ENCODE peak calls at places on chromosomes 11 and 22, in nine cellular contexts. X, G, K, P, E, O, T, Z and U are unnamed samples.

GRCh38 chr11:47389577-47390072 is 11.3 kb upstream of the SPI1 start:
- DNase-seq in K (no peak), Z (no peak), O (no peak), X (no peak), G (no peak), P (no peak), T (no peak), E (no peak), U (no peak)

GRCh38 chr11:111937859-111938258 is 716 bp downstream of the DIXDC1 start:
- DNase-seq in K (no peak), O (no peak), P (no peak), G (no peak), X (peak; percentile 20), E (peak; percentile 34), Z (peak; percentile 38), T (peak; percentile 36), U (no peak)

GRCh38 chr11:115425816-115426215 is 78.4 kb downstream of the CADM1 start:
- DNase-seq in Z (no peak), E (no peak), K (no peak), O (no peak), P (no peak), G (no peak), X (no peak), T (peak; percentile 21), U (no peak)

GRCh38 chr22:48146426-48146825 is 1384.0 kb downstream of the TBC1D22A start:
- DNase-seq in G (no peak), K (no peak), Z (no peak), E (no peak), P (no peak), T (no peak), X (no peak), O (no peak), U (no peak)

GRCh38 chr11:15863411-15863810 is 492.9 kb downstream of the SOX6 start:
- DNase-seq in Z (no peak), E (no peak), O (no peak), T (no peak), G (no peak), P (no peak), K (no peak), X (no peak), U (no peak)

GRCh38 chr11:132658696-132659095 is 873.6 kb downstream of the OPCML start:
- DNase-seq in G (peak; percentile 27), X (no peak), T (no peak), P (no peak), Z (no peak), E (no peak), O (no peak), K (no peak), U (no peak)

GRCh38 chr11:57345555-57346151 is 7.5 kb downstream of the P2RX3 start:
- DNase-seq in K (peak; percentile 76), E (peak; percentile 87), X (peak; percentile 79), T (peak; percentile 97), Z (peak; percentile 86), G (peak; percentile 66), O (peak; percentile 94), P (peak; percentile 93), U (peak; percentile 77)

GRCh38 chr11:111729441-111729840 is 36.7 kb downstream of the PPP2R1B start:
- DNase-seq in Z (no peak), T (no peak), X (no peak), O (no peak), E (no peak), K (no peak), G (no peak), P (no peak), U (no peak)

GRCh38 chr11:44094260-44094868 is 1.1 kb upstream of the EXT2 start:
- DNase-seq in E (peak; percentile 92), K (peak; percentile 57), P (peak; percentile 90), Z (peak; percentile 82), G (peak; percentile 84), X (peak; percentile 87), O (peak; percentile 88), T (peak; percentile 96), U (peak; percentile 88)

GRCh38 chr11:132655187-132655855 is 877.0 kb downstream of the OPCML start:
- DNase-seq in X (peak; percentile 88), Z (no peak), T (no peak), K (no peak), E (no peak), P (no peak), O (no peak), G (peak; percentile 69), U (no peak)

GRCh38 chr22:49955581-49956417 is 4.8 kb upstream of the PIM3 start:
- DNase-seq in P (no peak), T (no peak), Z (no peak), G (peak; percentile 1), O (no peak), E (no peak), K (no peak), X (no peak), U (no peak)

GRCh38 chr11:114172871-114173444 is 113.4 kb downstream of the ZBTB16 start:
- DNase-seq in P (no peak), G (peak; percentile 73), X (no peak), O (no peak), Z (no peak), T (no peak), E (no peak), K (no peak), U (peak; percentile 19)

DNA sequence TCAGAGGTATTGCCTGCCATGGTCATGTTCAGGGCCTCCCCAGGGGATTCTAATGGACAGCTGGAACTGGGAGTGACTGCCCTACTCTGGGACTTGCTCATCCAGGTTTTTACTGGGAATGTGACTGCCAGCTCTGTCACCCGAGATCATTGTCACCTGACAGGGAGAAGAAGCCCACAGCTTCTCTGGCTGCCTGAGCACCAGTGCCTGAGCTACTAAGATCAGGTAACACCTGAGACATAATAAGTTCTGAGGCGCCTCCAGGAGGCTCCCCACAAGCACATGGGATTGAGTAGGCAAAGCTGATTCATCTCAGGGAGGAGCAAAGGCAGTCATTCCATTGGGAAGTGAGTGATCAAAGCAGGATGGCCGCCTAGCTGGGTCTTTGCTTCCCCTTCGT is 84.2 kb upstream of the GALNT18 start:
- DNase-seq in K (peak; percentile 35), X (peak; percentile 25), G (no peak), O (peak; percentile 36), P (no peak), T (peak; percentile 8), Z (no peak), E (no peak), U (no peak)
- H2AFZ ChIP-seq in K (peak overlapping the region; percentile 47), X (no peak overlapping the region), G (no peak overlapping the region), O (peak overlapping the region; percentile 65), P (no peak overlapping the region), T (peak overlapping the region; percentile 47), Z (no peak overlapping the region), E (no peak overlapping the region), U (no peak overlapping the region)

GRCh38 chr22:44107341-44107740 is 73.4 kb upstream of the PARVG start:
- DNase-seq in G (no peak), P (no peak), K (no peak), X (no peak), T (peak; percentile 82), Z (no peak), O (no peak), E (peak; percentile 49), U (no peak)

GRCh38 chr22:44100411-44100810 is 76.3 kb downstream of the PARVB start:
- DNase-seq in O (no peak), E (no peak), P (no peak), K (no peak), G (no peak), Z (no peak), T (no peak), X (no peak), U (no peak)

GRCh38 chr22:44102856-44103255 is 77.9 kb upstream of the PARVG start:
- DNase-seq in K (no peak), E (no peak), G (no peak), Z (no peak), O (no peak), P (no peak), X (no peak), T (no peak), U (no peak)

GRCh38 chr22:44102121-44102520 is 78.0 kb downstream of the PARVB start:
- DNase-seq in G (no peak), E (no peak), Z (no peak), T (no peak), X (no peak), O (no peak), K (no peak), P (no peak), U (no peak)

DNA sequence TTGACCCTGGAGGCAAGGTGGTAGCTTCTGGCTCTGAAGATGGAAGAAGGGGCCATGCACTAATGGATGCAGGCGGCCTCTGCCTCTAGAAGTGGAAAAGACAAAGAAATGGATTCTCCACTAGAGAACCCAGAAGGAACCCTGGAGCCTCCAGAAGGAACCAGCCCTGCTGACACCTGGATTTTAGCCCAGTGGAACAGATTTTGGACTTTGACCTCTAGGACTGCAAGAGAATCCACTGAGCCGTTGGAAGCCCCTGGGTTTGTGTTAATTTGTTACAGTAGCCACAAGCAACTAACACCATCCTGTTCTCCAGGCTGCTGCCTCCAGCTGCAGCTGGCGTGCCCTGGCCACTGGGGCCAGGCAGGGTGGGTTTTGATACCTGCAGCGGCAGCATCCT is 77.0 kb upstream of the PARVG start:
- DNase-seq in P (no peak), K (no peak), T (no peak), O (no peak), E (no peak), G (no peak), X (no peak), Z (no peak), U (no peak)
- TF ChIP-seq EZH2phosphoT487 in P (no peak), K (no peak), T (no peak), O (no peak), E (no peak), G (no peak), X (no peak), Z (no peak), U (no peak)

DNA sequence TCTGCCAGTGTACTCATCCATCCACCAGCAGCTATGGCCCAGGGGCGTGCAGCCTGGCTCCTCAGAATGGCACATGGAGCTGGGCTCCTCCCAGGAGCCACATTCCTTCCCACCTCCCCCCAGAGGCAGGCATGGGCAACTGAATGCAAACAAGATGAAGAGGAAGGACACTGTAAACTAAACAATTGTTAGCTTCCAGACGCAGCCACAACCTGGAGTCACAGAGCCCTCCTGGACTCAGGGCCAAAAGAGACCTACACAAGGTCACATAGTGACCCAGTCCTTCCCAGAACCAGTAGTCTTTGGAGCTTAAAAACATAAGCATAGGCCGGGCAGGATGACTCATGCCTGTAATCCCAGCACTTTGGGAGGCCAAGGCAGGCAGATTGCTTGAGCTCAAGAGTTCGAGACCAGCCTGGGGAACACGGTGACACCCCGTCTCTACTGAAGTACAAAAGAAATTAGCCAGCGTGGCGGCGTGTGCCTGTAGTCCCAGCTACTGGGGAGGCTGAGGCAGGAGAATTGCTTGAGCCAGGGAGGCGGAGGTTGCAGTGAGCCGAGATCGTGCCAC is 30.7 kb upstream of the CLDN5 start:
- DNase-seq in P (no peak), X (peak; percentile 34), G (no peak), K (peak; percentile 28), T (peak; percentile 85), E (peak; percentile 75), Z (peak; percentile 40), O (peak; percentile 59), U (no peak)
- H2AFZ ChIP-seq in P (no peak overlapping the region), X (no peak overlapping the region), G (no peak overlapping the region), K (peak overlapping the region; percentile 98), T (peak overlapping the region; percentile 94), E (peak overlapping the region; percentile 83), Z (no peak overlapping the region), O (peak overlapping the region; percentile 26), U (no peak overlapping the region)

DNA sequence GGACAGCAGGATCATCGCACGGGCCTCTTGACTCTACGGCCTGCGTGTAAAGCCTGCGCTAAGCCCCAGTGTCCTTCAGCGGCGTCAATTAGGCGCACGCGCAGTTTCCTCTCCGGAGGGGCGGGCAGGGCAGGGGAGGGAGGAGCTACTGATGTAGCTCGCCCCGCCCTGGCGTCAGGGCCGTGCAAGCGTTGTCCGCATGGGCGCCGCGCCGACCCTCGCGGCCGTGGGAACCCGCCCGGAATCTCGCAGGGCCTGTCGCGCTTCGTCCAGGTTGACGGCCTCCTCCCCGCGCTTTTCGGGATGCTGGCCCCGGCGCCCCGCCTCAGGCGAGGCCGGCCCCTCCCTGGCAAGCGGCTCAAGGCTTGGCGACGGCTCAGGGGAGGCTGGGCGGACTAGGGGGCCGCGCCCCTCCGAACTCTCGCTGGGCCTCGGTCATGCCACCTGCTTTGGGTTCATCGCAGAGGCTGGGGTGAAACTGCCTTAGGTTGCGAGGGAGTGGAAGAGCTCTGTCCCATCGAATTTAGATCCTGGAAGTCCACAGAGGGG is 61.1 kb downstream of the ST3GAL4 start:
- DNase-seq in Z (peak; percentile 88), O (no peak), P (peak; percentile 92), G (peak; percentile 22), E (peak; percentile 95), T (peak; percentile 91), X (peak; percentile 95), K (no peak), U (peak; percentile 62)
- TF ChIP-seq EZH2phosphoT487 in Z (no peak), O (no peak), P (no peak), G (no peak), E (no peak), T (no peak), X (no peak), K (no peak), U (no peak)